ENCODE peak calls at places on chromosomes 11 and 22, in ten cellular contexts. One of them, this sample, is unnamed.
A peak's percentile ranks its signal among the peaks of the same experiment; 100 is the strongest.

GRCh38 chr11:46003647-46004046 is 81.2 kb downstream of the LARGE2 start:
- DNase-seq in colonic mucosa: no peak
- DNase-seq in IMR-90: peak; percentile 31
- DNase-seq in LoVo: no peak
- DNase-seq in LHCN-M2: peak; percentile 54
- DNase-seq in heart left ventricle: no peak
- DNase-seq in NCI-H510A: no peak
- DNase-seq in mesenteric fat pad: no peak
- DNase-seq in adipocyte: peak; percentile 75
- DNase-seq in anterior cingulate cortex: no peak
- DNase-seq in this sample: no peak

GRCh38 chr22:46614070-46614931 is 5.9 kb upstream of the GRAMD4 start:
- DNase-seq in IMR-90: no peak
- DNase-seq in adipocyte: no peak
- DNase-seq in heart left ventricle: no peak
- DNase-seq in NCI-H510A: no peak
- DNase-seq in mesenteric fat pad: no peak
- DNase-seq in colonic mucosa: no peak
- DNase-seq in anterior cingulate cortex: no peak
- DNase-seq in LoVo: no peak
- DNase-seq in LHCN-M2: no peak
- DNase-seq in this sample: no peak

GRCh38 chr11:20360650-20361049 is 2.9 kb upstream of the HTATIP2 start:
- DNase-seq in colonic mucosa: no peak
- DNase-seq in IMR-90: peak; percentile 55
- DNase-seq in adipocyte: no peak
- DNase-seq in NCI-H510A: no peak
- DNase-seq in LHCN-M2: peak; percentile 37
- DNase-seq in anterior cingulate cortex: no peak
- DNase-seq in heart left ventricle: no peak
- DNase-seq in mesenteric fat pad: no peak
- DNase-seq in LoVo: peak; percentile 62
- DNase-seq in this sample: no peak

GRCh38 chr11:110909331-110909730 is 197.1 kb upstream of the ARHGAP20 start:
- DNase-seq in IMR-90: no peak
- DNase-seq in heart left ventricle: no peak
- DNase-seq in mesenteric fat pad: no peak
- DNase-seq in anterior cingulate cortex: no peak
- DNase-seq in colonic mucosa: no peak
- DNase-seq in LoVo: no peak
- DNase-seq in NCI-H510A: no peak
- DNase-seq in adipocyte: no peak
- DNase-seq in LHCN-M2: no peak
- DNase-seq in this sample: no peak

GRCh38 chr11:102552447-102553200 is 22.1 kb upstream of the MMP7 start:
- DNase-seq in colonic mucosa: peak; percentile 50
- DNase-seq in LHCN-M2: no peak
- DNase-seq in LoVo: peak; percentile 97
- DNase-seq in mesenteric fat pad: no peak
- DNase-seq in IMR-90: peak; percentile 65
- DNase-seq in adipocyte: peak; percentile 33
- DNase-seq in anterior cingulate cortex: no peak
- DNase-seq in heart left ventricle: no peak
- DNase-seq in NCI-H510A: no peak
- DNase-seq in this sample: no peak

GRCh38 chr22:21984793-21985192 is 2.2 kb upstream of the TOP3B start:
- DNase-seq in colonic mucosa: no peak
- DNase-seq in LoVo: no peak
- DNase-seq in IMR-90: peak; percentile 40
- DNase-seq in NCI-H510A: no peak
- DNase-seq in anterior cingulate cortex: no peak
- DNase-seq in adipocyte: peak; percentile 36
- DNase-seq in mesenteric fat pad: no peak
- DNase-seq in heart left ventricle: no peak
- DNase-seq in LHCN-M2: peak; percentile 26
- DNase-seq in this sample: no peak

GRCh38 chr11:72589802-72590761 is 84.1 kb downstream of the PDE2A start:
- DNase-seq in heart left ventricle: peak; percentile 55
- DNase-seq in LHCN-M2: peak; percentile 12
- DNase-seq in anterior cingulate cortex: no peak
- DNase-seq in colonic mucosa: no peak
- DNase-seq in LoVo: no peak
- DNase-seq in IMR-90: no peak
- DNase-seq in adipocyte: peak; percentile 36
- DNase-seq in mesenteric fat pad: no peak
- DNase-seq in NCI-H510A: peak; percentile 20
- DNase-seq in this sample: no peak

GRCh38 chr11:124801014-124801413 is 808 bp upstream of the MSANTD2 start:
- DNase-seq in IMR-90: peak; percentile 39
- DNase-seq in heart left ventricle: no peak
- DNase-seq in LHCN-M2: peak; percentile 70
- DNase-seq in LoVo: no peak
- DNase-seq in mesenteric fat pad: no peak
- DNase-seq in adipocyte: peak; percentile 59
- DNase-seq in anterior cingulate cortex: no peak
- DNase-seq in colonic mucosa: no peak
- DNase-seq in NCI-H510A: no peak
- DNase-seq in this sample: no peak

GRCh38 chr11:123249354-123249753 is 54.3 kb upstream of the CLMP start:
- DNase-seq in anterior cingulate cortex: no peak
- DNase-seq in LoVo: no peak
- DNase-seq in mesenteric fat pad: no peak
- DNase-seq in adipocyte: no peak
- DNase-seq in colonic mucosa: no peak
- DNase-seq in heart left ventricle: no peak
- DNase-seq in NCI-H510A: no peak
- DNase-seq in LHCN-M2: peak; percentile 44
- DNase-seq in IMR-90: peak; percentile 28
- DNase-seq in this sample: no peak

GRCh38 chr11:1054143-1055108 is 17.9 kb upstream of the MUC6 start:
- DNase-seq in LHCN-M2: peak; percentile 12
- DNase-seq in mesenteric fat pad: no peak
- DNase-seq in anterior cingulate cortex: no peak
- DNase-seq in IMR-90: no peak
- DNase-seq in NCI-H510A: no peak
- DNase-seq in heart left ventricle: peak; percentile 22
- DNase-seq in LoVo: peak; percentile 81
- DNase-seq in adipocyte: peak; percentile 47
- DNase-seq in colonic mucosa: peak; percentile 90
- DNase-seq in this sample: no peak

GRCh38 chr22:46589871-46590271 is 30.3 kb upstream of the GRAMD4 start:
- DNase-seq in anterior cingulate cortex: no peak
- DNase-seq in LoVo: no peak
- DNase-seq in colonic mucosa: no peak
- DNase-seq in heart left ventricle: no peak
- DNase-seq in NCI-H510A: no peak
- DNase-seq in adipocyte: no peak
- DNase-seq in mesenteric fat pad: no peak
- DNase-seq in LHCN-M2: no peak
- DNase-seq in IMR-90: no peak
- DNase-seq in this sample: no peak

GRCh38 chr22:45318558-45319318 is 9.0 kb downstream of the FAM118A start:
- DNase-seq in mesenteric fat pad: no peak
- DNase-seq in IMR-90: peak; percentile 70
- DNase-seq in LHCN-M2: no peak
- DNase-seq in adipocyte: no peak
- DNase-seq in anterior cingulate cortex: no peak
- DNase-seq in heart left ventricle: no peak
- DNase-seq in colonic mucosa: no peak
- DNase-seq in LoVo: no peak
- DNase-seq in NCI-H510A: no peak
- DNase-seq in this sample: no peak

GRCh38 chr11:130178992-130179391 is 19.4 kb downstream of the ST14 start:
- DNase-seq in IMR-90: no peak
- DNase-seq in anterior cingulate cortex: no peak
- DNase-seq in LHCN-M2: no peak
- DNase-seq in NCI-H510A: peak; percentile 40
- DNase-seq in adipocyte: no peak
- DNase-seq in colonic mucosa: no peak
- DNase-seq in mesenteric fat pad: no peak
- DNase-seq in LoVo: no peak
- DNase-seq in heart left ventricle: no peak
- DNase-seq in this sample: no peak

GRCh38 chr11:117064275-117064674 is 34.0 kb downstream of the SIK3 start:
- DNase-seq in IMR-90: peak; percentile 68
- DNase-seq in mesenteric fat pad: no peak
- DNase-seq in LHCN-M2: peak; percentile 55
- DNase-seq in heart left ventricle: no peak
- DNase-seq in anterior cingulate cortex: no peak
- DNase-seq in adipocyte: peak; percentile 73
- DNase-seq in LoVo: no peak
- DNase-seq in colonic mucosa: no peak
- DNase-seq in NCI-H510A: no peak
- DNase-seq in this sample: no peak

GRCh38 chr22:28186641-28187040 is 267.6 kb upstream of the PITPNB start:
- DNase-seq in LoVo: no peak
- DNase-seq in IMR-90: no peak
- DNase-seq in NCI-H510A: no peak
- DNase-seq in anterior cingulate cortex: no peak
- DNase-seq in colonic mucosa: no peak
- DNase-seq in adipocyte: no peak
- DNase-seq in mesenteric fat pad: no peak
- DNase-seq in LHCN-M2: no peak
- DNase-seq in heart left ventricle: no peak
- DNase-seq in this sample: no peak

GRCh38 chr11:109405671-109406070 is 16.3 kb upstream of the C11orf87 start:
- DNase-seq in anterior cingulate cortex: no peak
- DNase-seq in mesenteric fat pad: no peak
- DNase-seq in IMR-90: peak; percentile 73
- DNase-seq in adipocyte: peak; percentile 21
- DNase-seq in colonic mucosa: no peak
- DNase-seq in NCI-H510A: no peak
- DNase-seq in LoVo: no peak
- DNase-seq in heart left ventricle: no peak
- DNase-seq in LHCN-M2: peak; percentile 67
- DNase-seq in this sample: no peak

GRCh38 chr11:43694477-43694876 is 13.9 kb downstream of the HSD17B12 start:
- DNase-seq in colonic mucosa: no peak
- DNase-seq in heart left ventricle: no peak
- DNase-seq in mesenteric fat pad: no peak
- DNase-seq in anterior cingulate cortex: no peak
- DNase-seq in IMR-90: no peak
- DNase-seq in LoVo: no peak
- DNase-seq in adipocyte: no peak
- DNase-seq in LHCN-M2: no peak
- DNase-seq in NCI-H510A: no peak
- DNase-seq in this sample: no peak

GRCh38 chr11:35014352-35014751 is 97.9 kb downstream of the PDHX start:
- DNase-seq in NCI-H510A: no peak
- DNase-seq in anterior cingulate cortex: no peak
- DNase-seq in LoVo: no peak
- DNase-seq in IMR-90: peak; percentile 95
- DNase-seq in adipocyte: peak; percentile 88
- DNase-seq in LHCN-M2: peak; percentile 83
- DNase-seq in mesenteric fat pad: no peak
- DNase-seq in colonic mucosa: no peak
- DNase-seq in heart left ventricle: no peak
- DNase-seq in this sample: no peak

This sample was measured in coronary artery.